ENCODE peak calls at places on chromosomes 13 and 19, in five cellular contexts. P is H1, M is IMR-90, S is H9, K is mesendoderm. C is an unnamed sample.

GRCh38 chr13:99303863-99304521 is 3.2 kb downstream of the GPR183 start:
- DNase-seq in P (no peak), M (no peak), S (no peak), K (no peak), C (no peak)

GRCh38 chr13:26377038-26377437 is 123.1 kb downstream of the CDK8 start:
- DNase-seq in P (peak), M (peak), S (peak), K (peak), C (peak)

GRCh38 chr19:16460454-16460853 is 11.3 kb downstream of the EPS15L1 start:
- DNase-seq in P (no peak), M (no peak), S (no peak), K (no peak), C (no peak)

GRCh38 chr13:80157261-80157942 is 183.5 kb downstream of the SPRY2 start:
- DNase-seq in P (no peak), M (peak), S (no peak), K (no peak), C (no peak)

GRCh38 chr13:33411312-33411711 is 125.8 kb upstream of the STARD13 start:
- DNase-seq in P (no peak), M (no peak), S (no peak), K (no peak), C (no peak)

GRCh38 chr13:37929308-37929707 is 59.7 kb upstream of the TRPC4 start:
- DNase-seq in P (no peak), M (no peak), S (no peak), K (no peak), C (no peak)

GRCh38 chr13:61706899-61707298 is 291.2 kb upstream of the PCDH20 start:
- DNase-seq in P (no peak), M (no peak), S (no peak), K (no peak), C (no peak)

GRCh38 chr19:53772943-53773342 is 51.2 kb downstream of the NLRP12 start:
- DNase-seq in P (no peak), M (peak), S (peak), K (peak), C (peak)

GRCh38 chr13:70483599-70484276 is 375.5 kb upstream of the KLHL1 start:
- DNase-seq in P (no peak), M (no peak), S (no peak), K (no peak), C (no peak)

GRCh38 chr19:54525636-54526035 is 23.0 kb downstream of the LAIR2 start:
- DNase-seq in P (no peak), M (no peak), S (no peak), K (no peak), C (no peak)

GRCh38 chr19:48511800-48512503 is at the start of gene LMTK3:
- DNase-seq in P (no peak), M (peak), S (peak), K (peak), C (no peak)

GRCh38 chr19:12721656-12722565 is 1.8 kb downstream of the TNPO2 start:
- DNase-seq in P (peak), M (peak), S (peak), K (peak), C (peak)

GRCh38 chr19:32351807-32352630 is 6.6 kb downstream of the ZNF507 start:
- DNase-seq in P (no peak), M (peak), S (no peak), K (no peak), C (no peak)

GRCh38 chr19:15197275-15198005 is 3.4 kb downstream of the NOTCH3 start:
- DNase-seq in P (no peak), M (peak), S (no peak), K (no peak), C (no peak)

GRCh38 chr13:29654807-29655547 is 59.5 kb upstream of the SLC7A1 start:
- DNase-seq in P (no peak), M (peak), S (no peak), K (no peak), C (no peak)

GRCh38 chr19:32339988-32340874 is 5.2 kb upstream of the ZNF507 start:
- DNase-seq in P (no peak), M (peak), S (peak), K (peak), C (no peak)

GRCh38 chr19:40928859-40929258 is 46.8 kb upstream of the CYP2A7 start:
- DNase-seq in P (no peak), M (no peak), S (no peak), K (peak), C (no peak)

GRCh38 chr13:113437408-113438010 is 15.8 kb downstream of the ADPRHL1 start:
- DNase-seq in P (no peak), M (peak), S (no peak), K (no peak), C (no peak)

GRCh38 chr19:56403764-56404704 is at the start of gene ZNF583:
- DNase-seq in P (peak), M (peak), S (peak), K (peak), C (peak)

GRCh38 chr13:102598061-102598460 is 1.3 kb downstream of the TPP2 start:
- DNase-seq in P (no peak), M (peak), S (no peak), K (peak), C (no peak)

GRCh38 chr13:46554971-46555370 is 2.0 kb downstream of the LRCH1 start:
- DNase-seq in P (no peak), M (peak), S (no peak), K (no peak), C (no peak)

GRCh38 chr13:75687145-75687763 is 51.1 kb downstream of the LMO7 start:
- DNase-seq in P (no peak), M (peak), S (no peak), K (peak), C (no peak)

GRCh38 chr13:24233351-24233901 is 72.9 kb downstream of the SPATA13 start:
- DNase-seq in P (no peak), M (peak), S (no peak), K (peak), C (no peak)

GRCh38 chr13:50672025-50672424 is 171.5 kb downstream of the DLEU7 start:
- DNase-seq in P (no peak), M (no peak), S (no peak), K (no peak), C (no peak)

GRCh38 chr13:24684600-24684998 is 4.4 kb downstream of the ATP12A start:
- DNase-seq in P (no peak), M (no peak), S (no peak), K (no peak), C (no peak)

GRCh38 chr19:15563325-15563794 is 51.7 kb upstream of the CYP4F8 start:
- DNase-seq in P (no peak), M (no peak), S (peak), K (no peak), C (no peak)

GRCh38 chr13:113083402-113084061 is 22.1 kb upstream of the F7 start:
- DNase-seq in P (no peak), M (peak), S (no peak), K (no peak), C (no peak)

DNA sequence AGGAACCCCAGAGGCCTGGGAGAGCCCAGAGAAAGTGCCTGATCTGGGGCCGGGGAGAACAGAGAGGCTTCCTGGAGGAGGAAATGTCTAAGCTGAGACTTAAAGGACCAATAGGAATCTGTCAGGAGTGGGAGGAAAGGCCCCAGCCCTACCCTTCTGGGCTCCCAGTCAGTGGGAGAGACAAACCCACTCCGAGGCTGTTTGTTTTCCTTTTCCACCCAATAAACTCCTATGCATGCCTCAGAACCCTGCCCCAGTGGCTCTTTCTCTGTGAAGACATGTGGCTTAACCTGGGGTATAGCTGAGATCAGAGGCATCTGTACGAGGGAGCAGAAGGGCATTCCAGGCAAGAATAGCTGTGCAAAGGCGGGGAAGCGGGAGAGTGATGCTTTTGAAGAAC is 1.9 kb downstream of the MEGF8 start:
- DNase-seq in P (no peak), M (no peak), S (no peak), K (no peak), C (no peak)
- H2BK5ac ChIP-seq in P (no peak), M (no peak), S (no peak), K (no peak), C (no peak)

GRCh38 chr19:30942636-30943035 is 406.6 kb downstream of the TSHZ3 start:
- DNase-seq in P (no peak), M (no peak), S (no peak), K (no peak), C (no peak)

GRCh38 chr19:30936276-30936675 is 413.0 kb downstream of the TSHZ3 start:
- DNase-seq in P (no peak), M (no peak), S (no peak), K (no peak), C (no peak)

GRCh38 chr19:30941591-30941990 is 407.6 kb downstream of the TSHZ3 start:
- DNase-seq in P (no peak), M (no peak), S (no peak), K (no peak), C (no peak)
- H2BK120ac ChIP-seq in P (no peak), M (no peak), S (no peak), K (no peak), C (no peak)

GRCh38 chr13:111328111-111328802 is 7.8 kb downstream of the TEX29 start:
- DNase-seq in P (no peak), M (no peak), S (peak), K (no peak), C (no peak)
- H3K27ac ChIP-seq in P (no peak), M (no peak), S (no peak), K (no peak), C (no peak)

DNA sequence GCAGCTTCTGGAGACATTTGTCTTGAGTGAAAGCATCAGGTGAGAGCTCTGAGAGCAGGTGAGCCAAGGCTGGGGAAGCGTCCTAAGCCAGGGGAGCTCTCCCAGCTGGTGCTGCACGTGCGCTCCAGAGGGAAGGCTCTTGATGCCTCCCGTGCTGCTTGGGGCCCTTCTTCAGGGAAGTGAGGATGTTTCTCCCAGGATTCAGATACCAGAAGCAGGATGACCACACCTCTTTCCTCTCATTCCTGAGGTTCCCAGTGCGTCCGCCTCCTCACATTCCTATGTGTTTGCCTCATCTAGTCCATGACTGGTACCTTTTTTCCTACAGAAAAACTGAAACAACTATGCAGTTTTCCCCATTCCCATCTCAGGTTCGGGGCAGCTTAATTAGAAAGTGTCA is 231.0 kb upstream of the IRS2 start:
- DNase-seq in P (peak), M (peak), S (peak), K (peak), C (no peak)
- H2BK5ac ChIP-seq in P (no peak), M (peak), S (no peak), K (no peak), C (no peak)

GRCh38 chr19:3029070-3029923 is at the start of gene TLE2:
- DNase-seq in P (no peak), M (no peak), S (no peak), K (no peak), C (no peak)
- H2BK120ac ChIP-seq in P (no peak), M (no peak), S (no peak), K (peak), C (no peak)

GRCh38 chr19:51811344-51811743 is 16.4 kb downstream of the FPR3 start:
- DNase-seq in P (no peak), M (no peak), S (no peak), K (no peak), C (no peak)
- H3K27ac ChIP-seq in P (no peak), M (no peak), S (no peak), K (no peak), C (no peak)

GRCh38 chr19:45717131-45717982 is 13.3 kb downstream of the FBXO46 start:
- DNase-seq in P (peak), M (peak), S (peak), K (peak), C (peak)
- H2BK5ac ChIP-seq in P (peak), M (peak), S (peak), K (peak), C (peak)

GRCh38 chr13:44058586-44059238 is 179.0 kb downstream of the LACC1 start:
- DNase-seq in P (no peak), M (no peak), S (no peak), K (no peak), C (no peak)
- H2BK120ac ChIP-seq in P (no peak), M (no peak), S (no peak), K (no peak), C (no peak)